ENCODE peak calls at places on chromosomes 6 and 20, in seven cellular contexts. Y, A, L, C, D, U and K are unnamed samples.

GRCh38 chr6:131673184-131673583 is 28.0 kb downstream of the OR2A4 start:
- DNase-seq in Y (no peak), A (no peak), L (no peak), C (no peak), D (no peak), U (no peak), K (no peak)

GRCh38 chr6:82458147-82458546 is 94.5 kb downstream of the TPBG start:
- DNase-seq in Y (no peak), A (peak), L (no peak), C (no peak), D (no peak), U (no peak), K (no peak)

GRCh38 chr6:158517581-158517980 is 42.3 kb upstream of the TMEM181 start:
- DNase-seq in Y (no peak), A (no peak), L (peak), C (no peak), D (no peak), U (no peak), K (no peak)

GRCh38 chr6:3253597-3253961 is 5.2 kb upstream of the PSMG4 start:
- DNase-seq in Y (no peak), A (no peak), L (no peak), C (no peak), D (no peak), U (no peak), K (no peak)

GRCh38 chr20:58086763-58087566 is 141.5 kb downstream of the ANKRD60 start:
- DNase-seq in Y (no peak), A (peak), L (peak), C (peak), D (peak), U (peak), K (no peak)

GRCh38 chr6:399785-400517 is 8.4 kb downstream of the IRF4 start:
- DNase-seq in Y (no peak), A (no peak), L (no peak), C (no peak), D (no peak), U (no peak), K (no peak)

GRCh38 chr6:16741112-16742016 is 19.9 kb downstream of the ATXN1 start:
- DNase-seq in Y (peak), A (peak), L (peak), C (peak), D (no peak), U (peak), K (peak)

GRCh38 chr6:87899499-87900147 is 148.0 kb upstream of the SPACA1 start:
- DNase-seq in Y (no peak), A (no peak), L (no peak), C (no peak), D (no peak), U (no peak), K (no peak)

GRCh38 chr20:62602550-62602949 is 39.8 kb upstream of the SLCO4A1 start:
- DNase-seq in Y (no peak), A (peak), L (no peak), C (no peak), D (no peak), U (no peak), K (no peak)

GRCh38 chr20:1855113-1855512 is 40.1 kb upstream of the SIRPA start:
- DNase-seq in Y (no peak), A (no peak), L (no peak), C (no peak), D (no peak), U (no peak), K (no peak)

GRCh38 chr6:146028835-146029572 is at the start of gene GRM1:
- DNase-seq in Y (no peak), A (no peak), L (no peak), C (no peak), D (no peak), U (no peak), K (no peak)
- H3K4me3 ChIP-seq in Y (no peak), A (no peak), L (no peak), C (peak), D (no peak), U (no peak), K (peak)

GRCh38 chr6:142857609-142858195 is 87.3 kb downstream of the HIVEP2 start:
- DNase-seq in Y (no peak), A (no peak), L (no peak), C (no peak), D (no peak), U (no peak), K (no peak)

GRCh38 chr6:142856607-142856856 is 88.4 kb downstream of the HIVEP2 start:
- DNase-seq in Y (no peak), A (no peak), L (no peak), C (no peak), D (no peak), U (no peak), K (no peak)

GRCh38 chr6:142854589-142855488 is 90.1 kb downstream of the HIVEP2 start:
- DNase-seq in Y (no peak), A (no peak), L (no peak), C (no peak), D (no peak), U (no peak), K (no peak)

GRCh38 chr6:142856857-142857608 is 87.9 kb downstream of the HIVEP2 start:
- DNase-seq in Y (no peak), A (no peak), L (no peak), C (no peak), D (no peak), U (no peak), K (no peak)

GRCh38 chr6:142855877-142856606 is 88.9 kb downstream of the HIVEP2 start:
- DNase-seq in Y (no peak), A (no peak), L (no peak), C (no peak), D (no peak), U (no peak), K (no peak)
- H3K4me3 ChIP-seq in Y (no peak), A (no peak), L (no peak), C (no peak), D (no peak), U (no peak), K (no peak)

GRCh38 chr6:53309059-53309896 is 39.5 kb downstream of the ELOVL5 start:
- DNase-seq in Y (no peak), A (peak), L (no peak), C (peak), D (no peak), U (peak), K (no peak)

GRCh38 chr6:53312355-53312754 is 36.4 kb downstream of the ELOVL5 start:
- DNase-seq in Y (no peak), A (no peak), L (no peak), C (no peak), D (no peak), U (no peak), K (no peak)

GRCh38 chr6:53309897-53310291 is 38.9 kb downstream of the ELOVL5 start:
- DNase-seq in Y (no peak), A (no peak), L (no peak), C (no peak), D (no peak), U (no peak), K (no peak)

GRCh38 chr6:53310751-53311585 is 37.8 kb downstream of the ELOVL5 start:
- DNase-seq in Y (no peak), A (no peak), L (no peak), C (no peak), D (no peak), U (no peak), K (no peak)

GRCh38 chr6:53311586-53311935 is 37.2 kb downstream of the ELOVL5 start:
- DNase-seq in Y (no peak), A (no peak), L (no peak), C (peak), D (no peak), U (no peak), K (no peak)
- H3K4me3 ChIP-seq in Y (no peak), A (no peak), L (no peak), C (no peak), D (no peak), U (no peak), K (no peak)

GRCh38 chr20:19449051-19449450 is 236.6 kb downstream of the SLC24A3 start:
- DNase-seq in Y (no peak), A (no peak), L (no peak), C (no peak), D (peak), U (no peak), K (no peak)
- H3K4me3 ChIP-seq in Y (no peak), A (no peak), L (no peak), C (no peak), D (no peak), U (no peak), K (no peak)

GRCh38 chr20:56855693-56856092 is 226.6 kb downstream of the TFAP2C start:
- DNase-seq in Y (no peak), A (no peak), L (no peak), C (no peak), D (no peak), U (no peak), K (no peak)

GRCh38 chr20:56859039-56859750 is 230.1 kb downstream of the TFAP2C start:
- DNase-seq in Y (no peak), A (no peak), L (no peak), C (no peak), D (no peak), U (no peak), K (no peak)

GRCh38 chr20:56860413-56860812 is 231.3 kb downstream of the TFAP2C start:
- DNase-seq in Y (no peak), A (no peak), L (no peak), C (no peak), D (peak), U (no peak), K (no peak)

GRCh38 chr20:56861590-56861989 is 232.5 kb downstream of the TFAP2C start:
- DNase-seq in Y (no peak), A (no peak), L (no peak), C (no peak), D (no peak), U (no peak), K (no peak)

DNA sequence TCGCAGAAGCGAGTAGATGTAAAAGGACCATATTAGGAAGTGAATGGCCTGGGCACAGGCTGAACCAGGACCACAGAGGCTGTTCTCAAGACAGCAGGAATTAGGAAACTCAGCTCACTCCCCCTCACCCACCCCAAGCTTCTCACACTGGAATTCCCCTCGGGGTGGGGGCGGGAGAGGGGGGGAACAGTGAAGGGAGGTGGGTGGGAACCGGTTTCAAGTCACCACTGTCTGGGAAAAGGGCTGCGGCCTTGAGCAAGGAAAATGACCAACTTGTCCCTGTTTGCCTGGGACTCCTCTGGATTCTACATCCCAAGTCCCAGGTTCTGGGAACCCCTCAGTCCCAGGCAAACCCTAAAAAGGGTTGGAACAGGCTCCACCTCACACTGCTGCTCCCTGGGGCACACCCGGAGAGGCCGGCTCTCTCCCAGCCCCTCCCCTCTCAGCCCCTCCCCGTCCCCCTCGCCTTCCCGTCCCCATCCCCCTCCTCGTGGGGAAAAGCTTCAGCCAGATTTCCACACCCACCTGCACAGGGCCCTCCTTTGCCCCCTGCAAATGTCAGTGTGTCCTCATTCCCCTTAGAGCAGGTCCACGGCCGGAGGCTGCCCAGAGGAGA is 230.8 kb downstream of the TFAP2C start:
- DNase-seq in Y (no peak), A (no peak), L (no peak), C (no peak), D (peak), U (no peak), K (peak)
- H3K4me3 ChIP-seq in Y (no peak), A (no peak), L (no peak), C (no peak), D (no peak), U (no peak), K (no peak)

DNA sequence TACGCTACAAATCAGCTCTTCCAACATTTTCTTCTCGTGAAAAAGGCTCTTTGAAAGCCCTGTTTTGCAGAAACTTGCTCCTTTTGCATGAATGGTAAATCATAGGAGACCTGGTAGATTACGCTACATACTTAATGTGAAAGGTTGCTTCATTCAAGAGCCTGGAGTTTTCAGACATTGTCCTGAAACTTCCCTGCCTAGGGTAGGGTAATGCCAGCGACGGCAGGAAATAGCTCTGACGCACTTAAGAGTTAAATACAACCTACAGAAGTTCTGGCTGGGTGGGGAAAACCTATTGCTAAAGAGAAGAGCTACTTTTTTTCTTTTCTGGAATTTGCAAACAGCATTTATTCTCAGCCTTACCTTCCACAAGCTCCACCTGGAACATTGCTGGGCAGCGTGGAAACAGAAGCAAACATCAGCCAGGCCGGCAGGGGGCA is 144.5 kb downstream of the LPA start:
- DNase-seq in Y (no peak), A (peak), L (no peak), C (no peak), D (no peak), U (no peak), K (no peak)
- H3K4me3 ChIP-seq in Y (peak), A (peak), L (peak), C (peak), D (peak), U (peak), K (peak)

DNA sequence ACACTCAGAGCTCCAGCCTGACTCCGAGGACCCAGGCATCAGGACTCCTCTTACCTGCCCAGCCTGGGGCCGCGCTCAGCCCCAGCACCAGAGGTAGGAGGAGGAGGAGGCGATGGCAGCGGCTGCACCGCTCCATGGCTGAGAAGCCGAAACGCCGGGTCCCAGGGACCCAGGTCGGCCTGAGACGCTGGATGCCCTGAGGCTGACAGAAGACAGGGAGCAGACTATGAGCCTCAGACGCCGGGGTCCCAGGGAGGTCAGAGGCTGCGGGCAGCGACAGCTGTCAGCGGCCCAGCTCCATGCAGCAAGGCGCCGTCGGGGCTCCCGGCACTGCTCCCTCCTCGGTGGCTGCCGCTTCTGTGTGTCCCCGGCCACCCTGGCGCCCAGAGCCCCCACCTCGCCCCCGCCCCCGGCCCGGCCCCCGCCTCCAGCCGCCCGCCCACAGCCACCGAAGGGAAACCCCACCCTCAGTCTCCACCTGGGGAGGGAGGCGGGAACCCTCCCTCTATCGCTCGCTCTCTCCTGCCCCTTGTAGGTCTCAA is at the start of gene COL11A2:
- DNase-seq in Y (no peak), A (no peak), L (no peak), C (no peak), D (no peak), U (no peak), K (no peak)
- H3K4me3 ChIP-seq in Y (peak), A (no peak), L (peak), C (peak), D (peak), U (peak), K (peak)

DNA sequence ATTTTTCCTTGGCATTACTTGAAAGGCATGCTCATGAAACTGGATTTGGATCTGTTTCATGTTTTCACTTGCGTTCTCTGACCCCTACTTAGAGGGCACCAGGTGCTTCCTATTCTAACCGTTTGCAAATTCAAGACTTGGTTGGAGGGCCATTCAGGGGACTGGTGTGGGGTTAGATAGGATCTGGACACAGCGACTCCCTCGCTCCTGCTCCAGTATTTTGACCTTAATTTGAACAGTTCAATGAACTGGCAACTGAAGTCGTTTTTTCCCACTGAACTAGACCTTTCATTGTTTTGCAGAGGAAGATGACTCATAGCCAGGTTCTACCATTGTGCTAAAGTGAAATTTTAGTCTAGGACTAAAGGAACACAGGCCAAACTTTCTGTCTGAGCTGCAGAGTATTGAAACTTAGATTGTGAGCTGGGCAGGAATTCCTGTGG is 64.6 kb downstream of the UTRN start:
- DNase-seq in Y (peak), A (peak), L (peak), C (peak), D (peak), U (peak), K (peak)
- H3K4me3 ChIP-seq in Y (no peak), A (peak), L (no peak), C (peak), D (no peak), U (no peak), K (no peak)